ENCODE peak calls at places on chromosomes 13 and 19, in eight cellular contexts. One of them, this sample, is unnamed.

GRCh38 chr19:23817519-23817918 is 58.8 kb upstream of the ZNF681 start:
- DNase-seq in activated T-cell treated with anti-CD3 and anti-CD28 coated beads, Interleukin-2, amount 50 U/mL, for 4 hours: peak
- DNase-seq in neuronal stem cell: no peak
- DNase-seq in H9: peak
- DNase-seq in NCI-H1436: no peak
- DNase-seq in retinal pigment epithelial cell: no peak
- DNase-seq in ACHN: peak
- DNase-seq in occipital lobe: no peak
- DNase-seq in this sample: peak

GRCh38 chr19:35986664-35987570 is 8.1 kb upstream of the SDHAF1 start:
- DNase-seq in activated T-cell treated with anti-CD3 and anti-CD28 coated beads, Interleukin-2, amount 50 U/mL, for 4 hours: no peak
- DNase-seq in neuronal stem cell: no peak
- DNase-seq in H9: peak
- DNase-seq in NCI-H1436: peak
- DNase-seq in retinal pigment epithelial cell: no peak
- DNase-seq in ACHN: no peak
- DNase-seq in occipital lobe: peak
- DNase-seq in this sample: peak

GRCh38 chr19:45037393-45038169 is 1.3 kb upstream of the CLASRP start:
- DNase-seq in activated T-cell treated with anti-CD3 and anti-CD28 coated beads, Interleukin-2, amount 50 U/mL, for 4 hours: no peak
- DNase-seq in neuronal stem cell: no peak
- DNase-seq in H9: no peak
- DNase-seq in NCI-H1436: no peak
- DNase-seq in retinal pigment epithelial cell: no peak
- DNase-seq in ACHN: no peak
- DNase-seq in occipital lobe: no peak
- DNase-seq in this sample: no peak

GRCh38 chr19:48499352-48500090 is 12.1 kb downstream of the LMTK3 start:
- DNase-seq in activated T-cell treated with anti-CD3 and anti-CD28 coated beads, Interleukin-2, amount 50 U/mL, for 4 hours: no peak
- DNase-seq in neuronal stem cell: no peak
- DNase-seq in H9: no peak
- DNase-seq in NCI-H1436: no peak
- DNase-seq in retinal pigment epithelial cell: no peak
- DNase-seq in ACHN: no peak
- DNase-seq in occipital lobe: no peak
- DNase-seq in this sample: peak

GRCh38 chr13:25114220-25114619 is 18.3 kb downstream of the PABPC3 start:
- DNase-seq in activated T-cell treated with anti-CD3 and anti-CD28 coated beads, Interleukin-2, amount 50 U/mL, for 4 hours: peak
- DNase-seq in neuronal stem cell: peak
- DNase-seq in H9: peak
- DNase-seq in NCI-H1436: peak
- DNase-seq in retinal pigment epithelial cell: peak
- DNase-seq in ACHN: peak
- DNase-seq in occipital lobe: peak
- DNase-seq in this sample: peak

GRCh38 chr19:17117250-17117789 is 41.7 kb downstream of the MYO9B start:
- DNase-seq in activated T-cell treated with anti-CD3 and anti-CD28 coated beads, Interleukin-2, amount 50 U/mL, for 4 hours: no peak
- DNase-seq in neuronal stem cell: no peak
- DNase-seq in H9: no peak
- DNase-seq in NCI-H1436: no peak
- DNase-seq in retinal pigment epithelial cell: no peak
- DNase-seq in ACHN: no peak
- DNase-seq in occipital lobe: no peak
- DNase-seq in this sample: no peak

GRCh38 chr19:40806385-40807146 is 7.6 kb downstream of the EGLN2 start:
- DNase-seq in activated T-cell treated with anti-CD3 and anti-CD28 coated beads, Interleukin-2, amount 50 U/mL, for 4 hours: peak
- DNase-seq in neuronal stem cell: peak
- DNase-seq in H9: peak
- DNase-seq in NCI-H1436: no peak
- DNase-seq in retinal pigment epithelial cell: peak
- DNase-seq in ACHN: peak
- DNase-seq in occipital lobe: peak
- DNase-seq in this sample: peak

GRCh38 chr19:12792048-12792852 is 964 bp downstream of the JUNB start:
- DNase-seq in activated T-cell treated with anti-CD3 and anti-CD28 coated beads, Interleukin-2, amount 50 U/mL, for 4 hours: peak
- DNase-seq in neuronal stem cell: no peak
- DNase-seq in H9: peak
- DNase-seq in NCI-H1436: peak
- DNase-seq in retinal pigment epithelial cell: no peak
- DNase-seq in ACHN: peak
- DNase-seq in occipital lobe: peak
- DNase-seq in this sample: peak

GRCh38 chr19:45195764-45196163 is 17.2 kb downstream of the BLOC1S3 start:
- DNase-seq in activated T-cell treated with anti-CD3 and anti-CD28 coated beads, Interleukin-2, amount 50 U/mL, for 4 hours: no peak
- DNase-seq in neuronal stem cell: no peak
- DNase-seq in H9: no peak
- DNase-seq in NCI-H1436: no peak
- DNase-seq in retinal pigment epithelial cell: no peak
- DNase-seq in ACHN: no peak
- DNase-seq in occipital lobe: no peak
- DNase-seq in this sample: no peak

GRCh38 chr19:57689750-57690149 is 8.0 kb downstream of the ZNF551 start:
- DNase-seq in activated T-cell treated with anti-CD3 and anti-CD28 coated beads, Interleukin-2, amount 50 U/mL, for 4 hours: no peak
- DNase-seq in neuronal stem cell: no peak
- DNase-seq in H9: peak
- DNase-seq in NCI-H1436: no peak
- DNase-seq in retinal pigment epithelial cell: no peak
- DNase-seq in ACHN: no peak
- DNase-seq in occipital lobe: no peak
- DNase-seq in this sample: no peak

GRCh38 chr19:54421169-54421516 is 5.9 kb downstream of the TTYH1 start:
- DNase-seq in activated T-cell treated with anti-CD3 and anti-CD28 coated beads, Interleukin-2, amount 50 U/mL, for 4 hours: no peak
- DNase-seq in neuronal stem cell: no peak
- DNase-seq in H9: no peak
- DNase-seq in NCI-H1436: no peak
- DNase-seq in retinal pigment epithelial cell: no peak
- DNase-seq in ACHN: no peak
- DNase-seq in occipital lobe: no peak
- DNase-seq in this sample: no peak

GRCh38 chr19:52453324-52454094 is at the start of gene ZNF578:
- DNase-seq in activated T-cell treated with anti-CD3 and anti-CD28 coated beads, Interleukin-2, amount 50 U/mL, for 4 hours: peak
- DNase-seq in neuronal stem cell: peak
- DNase-seq in H9: no peak
- DNase-seq in NCI-H1436: peak
- DNase-seq in retinal pigment epithelial cell: peak
- DNase-seq in ACHN: no peak
- DNase-seq in occipital lobe: peak
- DNase-seq in this sample: no peak

GRCh38 chr19:50432658-50433057 is at the start of gene MYBPC2:
- DNase-seq in activated T-cell treated with anti-CD3 and anti-CD28 coated beads, Interleukin-2, amount 50 U/mL, for 4 hours: no peak
- DNase-seq in neuronal stem cell: no peak
- DNase-seq in H9: no peak
- DNase-seq in NCI-H1436: no peak
- DNase-seq in retinal pigment epithelial cell: no peak
- DNase-seq in ACHN: no peak
- DNase-seq in occipital lobe: no peak
- DNase-seq in this sample: peak

GRCh38 chr13:110536006-110536693 is 25.4 kb downstream of the RAB20 start:
- DNase-seq in activated T-cell treated with anti-CD3 and anti-CD28 coated beads, Interleukin-2, amount 50 U/mL, for 4 hours: no peak
- DNase-seq in neuronal stem cell: no peak
- DNase-seq in H9: no peak
- DNase-seq in NCI-H1436: no peak
- DNase-seq in retinal pigment epithelial cell: no peak
- DNase-seq in ACHN: no peak
- DNase-seq in occipital lobe: no peak
- DNase-seq in this sample: no peak

GRCh38 chr13:102197193-102197592 is 204.7 kb downstream of the FGF14 start:
- DNase-seq in activated T-cell treated with anti-CD3 and anti-CD28 coated beads, Interleukin-2, amount 50 U/mL, for 4 hours: no peak
- DNase-seq in neuronal stem cell: no peak
- DNase-seq in H9: peak
- DNase-seq in NCI-H1436: no peak
- DNase-seq in retinal pigment epithelial cell: no peak
- DNase-seq in ACHN: peak
- DNase-seq in occipital lobe: no peak
- DNase-seq in this sample: no peak

GRCh38 chr13:33227927-33228644 is 57.5 kb downstream of the STARD13 start:
- DNase-seq in activated T-cell treated with anti-CD3 and anti-CD28 coated beads, Interleukin-2, amount 50 U/mL, for 4 hours: no peak
- DNase-seq in neuronal stem cell: no peak
- DNase-seq in H9: no peak
- DNase-seq in NCI-H1436: no peak
- DNase-seq in retinal pigment epithelial cell: no peak
- DNase-seq in ACHN: no peak
- DNase-seq in occipital lobe: no peak
- DNase-seq in this sample: no peak

GRCh38 chr13:112106467-112107141 is 39.7 kb downstream of the SOX1 start:
- DNase-seq in activated T-cell treated with anti-CD3 and anti-CD28 coated beads, Interleukin-2, amount 50 U/mL, for 4 hours: no peak
- DNase-seq in neuronal stem cell: peak
- DNase-seq in H9: peak
- DNase-seq in NCI-H1436: no peak
- DNase-seq in retinal pigment epithelial cell: no peak
- DNase-seq in ACHN: no peak
- DNase-seq in occipital lobe: no peak
- DNase-seq in this sample: no peak

GRCh38 chr13:75372923-75373841 is 108.8 kb downstream of the TBC1D4 start:
- DNase-seq in activated T-cell treated with anti-CD3 and anti-CD28 coated beads, Interleukin-2, amount 50 U/mL, for 4 hours: no peak
- DNase-seq in neuronal stem cell: no peak
- DNase-seq in H9: no peak
- DNase-seq in NCI-H1436: no peak
- DNase-seq in retinal pigment epithelial cell: no peak
- DNase-seq in ACHN: no peak
- DNase-seq in occipital lobe: no peak
- DNase-seq in this sample: no peak

GRCh38 chr19:2561895-2562294 is 86.0 kb downstream of the GADD45B start:
- DNase-seq in activated T-cell treated with anti-CD3 and anti-CD28 coated beads, Interleukin-2, amount 50 U/mL, for 4 hours: peak
- DNase-seq in neuronal stem cell: no peak
- DNase-seq in H9: no peak
- DNase-seq in NCI-H1436: no peak
- DNase-seq in retinal pigment epithelial cell: no peak
- DNase-seq in ACHN: no peak
- DNase-seq in occipital lobe: no peak
- DNase-seq in this sample: no peak

GRCh38 chr13:32894589-32895001 is 121.6 kb upstream of the KL start:
- DNase-seq in activated T-cell treated with anti-CD3 and anti-CD28 coated beads, Interleukin-2, amount 50 U/mL, for 4 hours: no peak
- DNase-seq in neuronal stem cell: no peak
- DNase-seq in H9: no peak
- DNase-seq in NCI-H1436: no peak
- DNase-seq in retinal pigment epithelial cell: no peak
- DNase-seq in ACHN: no peak
- DNase-seq in occipital lobe: no peak
- DNase-seq in this sample: no peak

GRCh38 chr19:28820289-28820688 is 392.7 kb downstream of the UQCRFS1 start:
- DNase-seq in activated T-cell treated with anti-CD3 and anti-CD28 coated beads, Interleukin-2, amount 50 U/mL, for 4 hours: no peak
- DNase-seq in neuronal stem cell: no peak
- DNase-seq in H9: no peak
- DNase-seq in NCI-H1436: no peak
- DNase-seq in retinal pigment epithelial cell: no peak
- DNase-seq in ACHN: no peak
- DNase-seq in occipital lobe: no peak
- DNase-seq in this sample: no peak

GRCh38 chr19:49408816-49409440 is 14.3 kb downstream of the PTH2 start:
- DNase-seq in activated T-cell treated with anti-CD3 and anti-CD28 coated beads, Interleukin-2, amount 50 U/mL, for 4 hours: no peak
- DNase-seq in neuronal stem cell: no peak
- DNase-seq in H9: no peak
- DNase-seq in NCI-H1436: no peak
- DNase-seq in retinal pigment epithelial cell: no peak
- DNase-seq in ACHN: peak
- DNase-seq in occipital lobe: no peak
- DNase-seq in this sample: no peak

GRCh38 chr13:95643009-95643408 is 1.5 kb downstream of the DZIP1 start:
- DNase-seq in activated T-cell treated with anti-CD3 and anti-CD28 coated beads, Interleukin-2, amount 50 U/mL, for 4 hours: no peak
- DNase-seq in neuronal stem cell: no peak
- DNase-seq in H9: no peak
- DNase-seq in NCI-H1436: no peak
- DNase-seq in retinal pigment epithelial cell: no peak
- DNase-seq in ACHN: no peak
- DNase-seq in occipital lobe: no peak
- DNase-seq in this sample: no peak

GRCh38 chr13:72523049-72523448 is 204.4 kb downstream of the MZT1 start:
- DNase-seq in activated T-cell treated with anti-CD3 and anti-CD28 coated beads, Interleukin-2, amount 50 U/mL, for 4 hours: no peak
- DNase-seq in neuronal stem cell: no peak
- DNase-seq in H9: no peak
- DNase-seq in NCI-H1436: no peak
- DNase-seq in retinal pigment epithelial cell: no peak
- DNase-seq in ACHN: no peak
- DNase-seq in occipital lobe: no peak
- DNase-seq in this sample: no peak

GRCh38 chr19:54332149-54332548 is 6.8 kb downstream of the LILRA4 start:
- DNase-seq in activated T-cell treated with anti-CD3 and anti-CD28 coated beads, Interleukin-2, amount 50 U/mL, for 4 hours: no peak
- DNase-seq in neuronal stem cell: no peak
- DNase-seq in H9: no peak
- DNase-seq in NCI-H1436: no peak
- DNase-seq in retinal pigment epithelial cell: no peak
- DNase-seq in ACHN: no peak
- DNase-seq in occipital lobe: no peak
- DNase-seq in this sample: no peak

GRCh38 chr13:47397739-47398138 is 500.9 kb upstream of the HTR2A start:
- DNase-seq in activated T-cell treated with anti-CD3 and anti-CD28 coated beads, Interleukin-2, amount 50 U/mL, for 4 hours: no peak
- DNase-seq in neuronal stem cell: no peak
- DNase-seq in H9: no peak
- DNase-seq in NCI-H1436: no peak
- DNase-seq in retinal pigment epithelial cell: no peak
- DNase-seq in ACHN: no peak
- DNase-seq in occipital lobe: no peak
- DNase-seq in this sample: peak

GRCh38 chr19:29514525-29515232 is 11.1 kb upstream of the VSTM2B start:
- DNase-seq in activated T-cell treated with anti-CD3 and anti-CD28 coated beads, Interleukin-2, amount 50 U/mL, for 4 hours: peak
- DNase-seq in neuronal stem cell: no peak
- DNase-seq in H9: no peak
- DNase-seq in NCI-H1436: no peak
- DNase-seq in retinal pigment epithelial cell: no peak
- DNase-seq in ACHN: no peak
- DNase-seq in occipital lobe: no peak
- DNase-seq in this sample: no peak

GRCh38 chr19:37869766-37870340 is 36.5 kb downstream of the WDR87 start:
- DNase-seq in activated T-cell treated with anti-CD3 and anti-CD28 coated beads, Interleukin-2, amount 50 U/mL, for 4 hours: no peak
- DNase-seq in neuronal stem cell: no peak
- DNase-seq in H9: no peak
- DNase-seq in NCI-H1436: no peak
- DNase-seq in retinal pigment epithelial cell: no peak
- DNase-seq in ACHN: no peak
- DNase-seq in occipital lobe: no peak
- DNase-seq in this sample: no peak

GRCh38 chr19:13693933-13694332 is 70.4 kb upstream of the MRI1 start:
- DNase-seq in activated T-cell treated with anti-CD3 and anti-CD28 coated beads, Interleukin-2, amount 50 U/mL, for 4 hours: no peak
- DNase-seq in neuronal stem cell: no peak
- DNase-seq in H9: no peak
- DNase-seq in NCI-H1436: peak
- DNase-seq in retinal pigment epithelial cell: no peak
- DNase-seq in ACHN: no peak
- DNase-seq in occipital lobe: no peak
- DNase-seq in this sample: no peak

This sample was measured in hepatocyte.